ENCODE peak calls at places on chromosome 5, in five cellular contexts. B is tibial nerve, S is A549, D is HCT116, A is stomach. O is an unnamed sample.

GRCh38 chr5:1975406-1975715 is 92.6 kb upstream of the IRX4 start:
- DNase-seq in A (no peak), D (no peak), S (no peak), B (no peak), O (peak)

GRCh38 chr5:179131886-179132585 is 71.9 kb downstream of the ZNF354C start:
- DNase-seq in S (no peak), D (no peak), A (no peak), B (no peak), O (no peak)

GRCh38 chr5:76790632-76791290 is 28.1 kb upstream of the F2RL1 start:
- DNase-seq in S (peak), D (peak), B (peak), A (no peak), O (no peak)

GRCh38 chr5:109852371-109853160 is 162.8 kb downstream of the MAN2A1 start:
- DNase-seq in A (no peak), S (no peak), B (no peak), D (no peak), O (no peak)

GRCh38 chr5:103901885-103902284 is 339.3 kb upstream of the NUDT12 start:
- DNase-seq in S (no peak), D (no peak), A (no peak), B (no peak), O (no peak)

GRCh38 chr5:75051217-75051751 is 1.1 kb downstream of the GCNT4 start:
- DNase-seq in S (no peak), B (no peak), A (peak), D (no peak), O (peak)

GRCh38 chr5:66842540-66842939 is 246.3 kb downstream of the MAST4 start:
- DNase-seq in D (no peak), B (no peak), A (no peak), S (no peak), O (no peak)

GRCh38 chr5:142246263-142246662 is 78.6 kb downstream of the SPRY4 start:
- DNase-seq in S (no peak), A (peak), D (no peak), B (peak), O (no peak)

GRCh38 chr5:157463621-157464407 is 3.8 kb downstream of the NIPAL4 start:
- DNase-seq in A (no peak), S (peak), B (no peak), D (peak), O (no peak)

GRCh38 chr5:146888341-146888978 is 9.9 kb upstream of the PPP2R2B start:
- DNase-seq in S (no peak), A (no peak), B (no peak), D (no peak), O (no peak)

GRCh38 chr5:146880985-146881384 is 2.4 kb upstream of the PPP2R2B start:
- DNase-seq in A (no peak), D (no peak), B (no peak), S (no peak), O (no peak)

GRCh38 chr5:146878471-146879172 is at the start of gene PPP2R2B:
- DNase-seq in D (no peak), S (peak), A (peak), B (no peak), O (peak)

GRCh38 chr5:146883496-146883895 is 4.9 kb upstream of the PPP2R2B start:
- DNase-seq in A (no peak), B (no peak), S (no peak), D (no peak), O (no peak)

DNA sequence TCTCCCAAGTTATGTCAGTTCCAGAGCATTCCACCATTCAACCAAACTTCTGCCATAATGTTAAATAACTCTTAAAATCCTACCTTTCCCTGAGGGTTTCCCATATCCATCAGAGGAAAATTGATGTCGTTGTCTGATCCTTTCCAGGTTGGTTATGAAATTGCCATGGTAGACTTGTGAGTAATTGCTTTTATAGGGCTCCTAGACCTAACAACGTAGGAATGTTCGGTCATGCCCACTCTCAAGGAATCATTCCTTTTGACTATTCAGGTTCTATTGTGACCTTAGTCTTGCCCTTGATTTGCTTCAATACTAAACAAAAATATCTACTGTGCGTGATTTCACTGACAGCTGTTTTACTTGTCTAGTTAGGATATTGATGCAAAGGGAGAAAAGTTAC is 5.7 kb upstream of the PPP2R2B start:
- DNase-seq in A (no peak), B (no peak), S (no peak), D (no peak), O (no peak)
- H3K27ac ChIP-seq in A (no peak), B (no peak), S (no peak), D (no peak), O (no peak)

DNA sequence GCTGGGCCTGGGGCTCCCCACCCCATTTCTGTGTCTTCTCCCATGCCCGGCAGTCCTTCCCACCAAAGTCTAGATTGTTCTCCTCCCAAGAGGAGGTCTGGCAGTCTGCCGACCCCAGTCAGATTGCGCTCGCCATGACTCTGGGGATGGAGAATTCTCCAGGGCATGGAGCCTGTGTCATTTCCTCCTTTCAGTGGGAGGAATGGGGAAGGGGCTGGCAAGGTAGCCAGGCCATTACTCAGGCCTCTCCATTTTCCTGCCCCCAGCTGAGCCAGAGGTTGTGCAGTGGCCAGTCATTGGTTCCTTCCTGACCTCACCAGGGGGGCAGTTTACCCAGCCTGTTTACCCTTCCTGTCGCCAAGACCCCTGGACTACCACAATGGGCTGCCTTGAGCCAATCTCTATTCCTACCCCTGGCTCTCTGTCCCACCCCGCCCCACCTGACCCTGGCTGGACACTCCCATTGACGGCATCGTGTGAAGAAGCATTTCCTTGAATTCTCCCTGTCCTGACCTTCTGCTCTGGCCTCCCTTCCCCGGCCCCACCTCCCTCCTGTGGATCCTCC is 628 bp downstream of the SYNPO start:
- DNase-seq in B (peak), S (peak), D (no peak), A (no peak), O (no peak)
- TF ChIP-seq POLR2A in B (peak), S (no peak), D (no peak), A (no peak), O (no peak)

GRCh38 chr5:123091258-123091987 is 2.4 kb downstream of the PRDM6 start:
- DNase-seq in S (no peak), B (no peak), D (no peak), A (no peak), O (no peak)

GRCh38 chr5:123088031-123088805 is 823 bp upstream of the PRDM6 start:
- DNase-seq in A (no peak), D (no peak), S (no peak), B (no peak), O (no peak)

GRCh38 chr5:123089971-123090640 is 1.1 kb downstream of the PRDM6 start:
- DNase-seq in S (peak), D (no peak), B (no peak), A (no peak), O (peak)

GRCh38 chr5:123090641-123091257 is 1.7 kb downstream of the PRDM6 start:
- DNase-seq in B (no peak), A (no peak), D (no peak), S (no peak), O (no peak)

DNA sequence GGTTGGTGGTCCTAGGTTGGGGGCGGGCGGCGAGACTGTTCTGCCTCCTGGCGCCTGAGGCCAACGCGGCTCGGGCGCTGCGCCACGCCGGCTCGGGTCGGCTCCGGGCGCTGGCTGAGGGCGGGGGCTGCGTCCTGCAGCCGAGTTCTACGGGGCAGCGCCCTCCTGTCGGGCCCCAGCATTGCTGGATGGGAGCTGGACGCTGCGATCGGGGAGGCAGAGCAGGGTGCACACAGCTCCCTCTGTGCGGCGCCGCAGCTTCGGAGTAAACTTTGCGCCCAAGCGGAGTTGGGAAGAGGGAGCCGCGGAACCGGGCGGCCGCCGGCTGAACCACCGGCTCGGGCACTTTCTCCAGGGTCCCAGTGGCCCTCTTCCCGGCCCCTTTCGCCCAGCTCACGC is 530 bp downstream of the PRDM6 start:
- DNase-seq in A (no peak), S (peak), B (no peak), D (no peak), O (no peak)
- H3K27ac ChIP-seq in A (no peak), S (peak), B (no peak), D (no peak), O (no peak)

GRCh38 chr5:116340799-116341198 is 233.8 kb downstream of the SEMA6A start:
- DNase-seq in D (no peak), S (no peak), B (no peak), A (no peak), O (no peak)

GRCh38 chr5:116343961-116344360 is 230.7 kb downstream of the SEMA6A start:
- DNase-seq in S (no peak), B (no peak), D (no peak), A (no peak), O (no peak)
- TF ChIP-seq POLR2A in S (no peak), B (no peak), D (no peak), A (no peak), O (no peak)

GRCh38 chr5:53038196-53038847 is 49.2 kb downstream of the ITGA2 start:
- DNase-seq in D (no peak), A (no peak), B (no peak), S (no peak), O (no peak)
- H3K27ac ChIP-seq in D (peak), A (no peak), B (no peak), S (peak), O (no peak)

DNA sequence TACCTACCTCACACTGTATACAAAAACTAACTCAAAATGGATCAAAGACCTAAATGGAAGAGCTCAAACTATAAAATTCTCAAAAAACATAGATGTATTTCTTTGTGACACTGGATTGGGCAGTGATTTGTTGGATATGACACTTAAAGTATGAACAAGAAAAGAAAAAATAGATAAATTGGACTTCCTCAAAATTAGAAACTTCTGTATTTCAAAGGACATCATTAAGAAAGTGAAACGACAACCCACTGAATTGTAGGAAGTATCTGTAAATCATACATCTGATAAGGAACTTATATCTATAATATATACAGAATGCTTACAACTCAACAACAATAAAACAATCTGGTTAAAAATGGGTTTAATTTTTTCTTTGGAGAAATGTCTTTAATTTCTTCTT is 96.7 kb downstream of the NRG2 start:
- DNase-seq in B (no peak), D (no peak), S (no peak), A (no peak), O (no peak)
- TF ChIP-seq POLR2A in B (no peak), D (no peak), S (no peak), A (no peak), O (no peak)

GRCh38 chr5:172173771-172174170 is 14.3 kb downstream of the STK10 start:
- DNase-seq in B (no peak), D (no peak), S (no peak), A (no peak), O (peak)
- H3K27ac ChIP-seq in B (peak), D (peak), S (no peak), A (peak), O (no peak)